ENCODE peak calls at places on chromosomes 6 and 20, in ten cellular contexts. K is AG04450, H is fibroblast of mammary gland, U is HFFc6, E is fibroblast of lung, A is ovary, B is RWPE1, O is Calu3, Z is cardiac muscle cell, N is activated B cell treated with CpG ODN at 0.5 μM for 24 hours. L is an unnamed sample.

GRCh38 chr6:89412071-89413005 is at the start of gene RRAGD:
- DNase-seq in U (no peak), Z (peak; percentile 87), A (peak; percentile 54), O (peak; percentile 54), N (peak; percentile 56), E (no peak), B (no peak), K (no peak), H (no peak), L (no peak)

GRCh38 chr20:1965520-1966278 is 28.2 kb downstream of the PDYN start:
- DNase-seq in K (peak; percentile 16), H (peak; percentile 63), U (peak; percentile 39), B (peak; percentile 79), Z (peak; percentile 84), N (peak; percentile 81), E (peak; percentile 64), O (peak; percentile 77), A (peak; percentile 83), L (no peak)

GRCh38 chr6:158506577-158506976 is 53.3 kb upstream of the TMEM181 start:
- DNase-seq in E (no peak), O (no peak), A (no peak), B (no peak), N (no peak), Z (peak; percentile 57), H (no peak), U (no peak), K (no peak), L (no peak)

GRCh38 chr6:117908246-117909107 is 1.4 kb downstream of the SLC35F1 start:
- DNase-seq in B (no peak), A (no peak), Z (peak; percentile 55), N (no peak), H (no peak), O (no peak), U (no peak), E (no peak), K (no peak), L (no peak)

GRCh38 chr6:35402136-35402855 is 49.8 kb upstream of the FANCE start:
- DNase-seq in N (no peak), Z (no peak), H (no peak), E (no peak), B (no peak), A (no peak), K (no peak), U (no peak), O (peak; percentile 51), L (no peak)

GRCh38 chr6:21922086-21922485 is 328.5 kb downstream of the SOX4 start:
- DNase-seq in U (peak; percentile 22), K (no peak), B (no peak), E (peak; percentile 20), Z (no peak), O (no peak), N (no peak), H (no peak), A (no peak), L (no peak)

GRCh38 chr20:22716824-22717351 is 132.5 kb upstream of the FOXA2 start:
- DNase-seq in H (no peak), O (peak; percentile 10), K (no peak), A (no peak), Z (no peak), B (no peak), U (no peak), N (no peak), E (peak; percentile 6), L (no peak)

GRCh38 chr6:113595921-113596376 is 261.2 kb upstream of the MARCKS start:
- DNase-seq in A (no peak), K (no peak), U (peak; percentile 42), O (no peak), B (no peak), E (peak; percentile 95), N (no peak), Z (no peak), H (peak; percentile 52), L (peak; percentile 90)

GRCh38 chr6:116111552-116112528 is 11.2 kb downstream of the NT5DC1 start:
- DNase-seq in U (peak; percentile 53), K (no peak), B (no peak), A (no peak), E (peak; percentile 42), N (no peak), O (peak; percentile 46), Z (peak; percentile 60), H (peak; percentile 61), L (no peak)

GRCh38 chr6:372336-372911 is 19.1 kb upstream of the IRF4 start:
- DNase-seq in K (no peak), U (no peak), O (no peak), B (no peak), N (peak; percentile 37), Z (no peak), H (no peak), E (no peak), A (peak; percentile 30), L (no peak)

GRCh38 chr6:106116125-106116524 is 30.0 kb downstream of the PRDM1 start:
- DNase-seq in A (no peak), N (no peak), B (no peak), U (no peak), H (no peak), E (no peak), K (no peak), O (no peak), Z (no peak), L (no peak)

GRCh38 chr6:158786645-158787304 is 32.4 kb downstream of the EZR start:
- DNase-seq in K (no peak), A (no peak), H (no peak), B (no peak), O (no peak), E (no peak), Z (no peak), N (no peak), U (no peak), L (no peak)

GRCh38 chr6:43990627-43991619 is 136.3 kb downstream of the MRPL14 start:
- DNase-seq in U (no peak), E (peak; percentile 97), N (no peak), K (peak; percentile 88), Z (peak; percentile 63), A (peak; percentile 88), O (peak; percentile 56), B (no peak), H (peak; percentile 94), L (no peak)

GRCh38 chr6:26020291-26020982 is 57.8 kb downstream of the TRIM38 start:
- DNase-seq in K (peak; percentile 86), N (peak; percentile 71), O (peak; percentile 60), A (peak; percentile 89), U (peak; percentile 96), B (peak; percentile 97), E (peak; percentile 97), Z (peak; percentile 67), H (peak; percentile 95), L (no peak)

GRCh38 chr6:151341481-151342195 is 49.7 kb downstream of the ZBTB2 start:
- DNase-seq in Z (no peak), U (no peak), O (no peak), H (no peak), B (no peak), N (no peak), K (no peak), A (no peak), E (no peak), L (no peak)

GRCh38 chr20:58692579-58693225 is at the start of gene NPEPL1:
- DNase-seq in E (peak; percentile 74), B (peak; percentile 95), N (peak; percentile 74), O (peak; percentile 89), H (peak; percentile 72), U (no peak), A (peak; percentile 79), Z (peak; percentile 83), K (no peak), L (no peak)

GRCh38 chr20:64105846-64106434 is 1.4 kb downstream of the NPBWR2 start:
- DNase-seq in O (no peak), N (no peak), B (no peak), Z (no peak), E (no peak), H (no peak), K (no peak), A (peak; percentile 29), U (no peak), L (no peak)

GRCh38 chr20:24164360-24164759 is 175.8 kb upstream of the GGTLC1 start:
- DNase-seq in K (no peak), Z (peak; percentile 34), H (no peak), B (no peak), A (no peak), E (no peak), U (no peak), O (peak; percentile 6), N (no peak), L (no peak)

GRCh38 chr20:32231245-32231644 is 23.6 kb downstream of the POFUT1 start:
- DNase-seq in H (no peak), A (no peak), U (no peak), Z (no peak), O (no peak), B (no peak), K (no peak), E (no peak), N (no peak), L (no peak)

GRCh38 chr6:169961772-169962561 is 210.5 kb downstream of the ERMARD start:
- DNase-seq in B (no peak), U (no peak), O (no peak), E (no peak), K (no peak), N (peak; percentile 20), A (peak; percentile 72), Z (peak; percentile 60), H (no peak), L (no peak)
- TF ChIP-seq CTCF in B (no peak), U (no peak), O (no peak), E (peak; percentile 22), K (no peak), N (no peak), A (peak; percentile 44), Z (peak; percentile 62), H (peak; percentile 27), L (no peak)

GRCh38 chr6:167742719-167743303 is 83.9 kb upstream of the AFDN start:
- DNase-seq in B (no peak), U (no peak), A (no peak), H (peak; percentile 2), O (peak; percentile 20), K (no peak), Z (no peak), E (no peak), N (no peak), L (no peak)
- TF ChIP-seq CTCF in B (no peak), U (no peak), A (no peak), H (no peak), O (no peak), K (no peak), Z (peak; percentile 40), E (no peak), N (no peak), L (no peak)

DNA sequence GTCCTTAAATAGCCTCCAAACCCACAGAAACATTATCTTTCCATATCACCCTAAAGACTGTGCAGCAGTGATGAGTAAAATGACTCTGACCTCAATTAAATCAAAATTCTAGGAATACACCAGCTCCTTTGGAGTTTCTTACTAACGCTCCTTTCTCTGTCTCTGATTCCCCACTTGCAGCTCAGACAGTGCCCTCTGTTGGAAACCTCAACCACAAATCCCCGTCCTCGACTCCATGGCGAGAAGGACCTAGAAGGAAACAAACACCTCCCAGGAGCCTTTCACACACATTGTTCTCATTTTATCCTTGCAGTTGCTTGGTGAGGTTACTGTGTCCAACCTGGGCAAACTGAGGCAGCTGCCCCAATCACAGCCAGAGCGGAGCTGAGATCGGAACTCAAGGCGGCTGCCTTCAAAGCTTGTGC is 17.7 kb upstream of the PARD6B start:
- DNase-seq in H (peak; percentile 66), E (peak; percentile 73), O (peak; percentile 59), B (no peak), A (peak; percentile 56), K (no peak), N (no peak), U (peak; percentile 40), Z (peak; percentile 39), L (no peak)
- TF ChIP-seq CTCF in H (peak; percentile 67), E (peak; percentile 63), O (peak; percentile 38), B (no peak), A (peak; percentile 33), K (peak; percentile 73), N (no peak), U (peak; percentile 71), Z (peak; percentile 71), L (peak; percentile 43)

GRCh38 chr6:84685983-84686584 is 78.3 kb downstream of the TBX18 start:
- DNase-seq in K (no peak), B (peak; percentile 2), H (peak; percentile 36), N (no peak), U (no peak), A (no peak), Z (no peak), E (peak; percentile 36), O (peak; percentile 5), L (no peak)
- TF ChIP-seq CTCF in K (peak; percentile 58), B (peak; percentile 16), H (peak; percentile 75), N (no peak), U (peak; percentile 82), A (no peak), Z (peak; percentile 39), E (peak; percentile 71), O (peak; percentile 51), L (no peak)